ENCODE peak calls at places on chromosomes 12 and 14, in five cellular contexts. A is cardiac muscle cell, T is upper lobe of right lung, C is MM.1S, L is GM23338. U is an unnamed sample. For H3K27me3, the result is how much of the 10 kb centered on the place peaks cover.

GRCh38 chr12:62291888-62292760 is 31.9 kb downstream of the USP15 start:
- DNase-seq in A (peak), T (no peak), C (no peak), L (no peak), U (no peak)

GRCh38 chr12:2284321-2284813 is 231.6 kb downstream of the CACNA1C start:
- DNase-seq in A (peak), T (peak), C (no peak), L (no peak), U (no peak)

GRCh38 chr14:63922696-63923421 is 70.1 kb downstream of the SYNE2 start:
- DNase-seq in A (peak), T (no peak), C (peak), L (no peak), U (no peak)

GRCh38 chr12:93139028-93139665 is 210.1 kb upstream of the EEA1 start:
- DNase-seq in A (no peak), T (no peak), C (no peak), L (no peak), U (no peak)

GRCh38 chr12:3837049-3837448 is 36.1 kb downstream of the PARP11 start:
- DNase-seq in A (no peak), T (no peak), C (no peak), L (peak), U (peak)

GRCh38 chr12:43271659-43272058 is 280.3 kb downstream of the ADAMTS20 start:
- DNase-seq in A (no peak), T (no peak), C (no peak), L (no peak), U (no peak)

GRCh38 chr12:127169321-127170270 is 1097.4 kb upstream of the TMEM132C start:
- DNase-seq in A (no peak), T (no peak), C (no peak), L (no peak), U (no peak)

GRCh38 chr14:50225067-50225973 is 6.1 kb downstream of the SOS2 start:
- DNase-seq in A (peak), T (no peak), C (no peak), L (peak), U (no peak)

GRCh38 chr12:130281157-130281799 is 56.4 kb upstream of the PIWIL1 start:
- DNase-seq in A (no peak), T (no peak), C (no peak), L (peak), U (peak)

GRCh38 chr14:72559227-72559626 is 334.7 kb downstream of the DPF3 start:
- DNase-seq in A (no peak), T (no peak), C (no peak), L (no peak), U (peak)

GRCh38 chr12:47841506-47841905 is 21.8 kb upstream of the HDAC7 start:
- DNase-seq in A (peak), T (no peak), C (no peak), L (no peak), U (no peak)

GRCh38 chr12:118884226-118884625 is 97.1 kb upstream of the SRRM4 start:
- DNase-seq in A (no peak), T (no peak), C (no peak), L (no peak), U (no peak)

GRCh38 chr12:102816816-102817434 is 100.1 kb downstream of the PAH start:
- DNase-seq in A (peak), T (no peak), C (peak), L (peak), U (peak)

GRCh38 chr12:26748741-26749431 is 84.1 kb downstream of the ITPR2 start:
- DNase-seq in A (peak), T (no peak), C (peak), L (no peak), U (no peak)

GRCh38 chr14:52314521-52315354 is 626 bp downstream of the PTGER2 start:
- DNase-seq in A (peak), T (peak), C (no peak), L (peak), U (peak)

GRCh38 chr14:100557658-100558057 is 29.6 kb downstream of the BEGAIN start:
- DNase-seq in A (no peak), T (no peak), C (no peak), L (no peak), U (no peak)

GRCh38 chr12:51262758-51263177 is 7.4 kb downstream of the SMAGP start:
- DNase-seq in A (peak), T (peak), C (peak), L (peak), U (peak)

GRCh38 chr14:90514015-90514398 is 117.2 kb downstream of the CALM1 start:
- DNase-seq in A (no peak), T (no peak), C (no peak), L (no peak), U (no peak)

GRCh38 chr14:31243860-31244259 is 36.3 kb upstream of the HECTD1 start:
- DNase-seq in A (no peak), T (no peak), C (no peak), L (peak), U (no peak)

GRCh38 chr12:19402211-19402610 is 37.1 kb upstream of the AEBP2 start:
- DNase-seq in A (no peak), T (no peak), C (no peak), L (no peak), U (peak)

DNA sequence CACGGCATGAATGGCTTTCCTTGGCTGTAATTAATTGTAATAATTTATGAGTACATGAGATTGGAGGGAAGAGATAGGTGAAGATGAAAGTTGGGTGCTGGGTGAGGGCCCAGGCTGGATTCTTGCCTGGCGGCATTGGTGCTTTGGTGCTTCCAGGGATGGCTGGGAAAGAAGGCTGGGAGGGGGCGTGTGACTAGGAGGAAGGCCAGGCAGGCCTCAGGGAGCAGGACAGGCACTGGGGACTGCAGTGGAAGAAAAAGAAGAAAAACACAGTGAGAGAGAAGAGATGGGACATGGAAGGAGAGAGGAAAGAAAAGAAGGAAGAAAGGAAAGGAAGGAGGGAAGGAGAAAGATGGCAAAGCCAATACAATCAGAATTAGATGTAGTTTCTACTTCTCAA is 3.7 kb downstream of the HOXC9 start:
- DNase-seq in A (no peak), T (no peak), C (no peak), L (no peak), U (no peak)
- H3K27me3 ChIP-seq in A (half or more), T (half or more), C (half or more), L (half or more), U (half or more)

GRCh38 chr14:37945959-37946358 is 261.7 kb upstream of the SSTR1 start:
- DNase-seq in A (no peak), T (no peak), C (no peak), L (no peak), U (no peak)

DNA sequence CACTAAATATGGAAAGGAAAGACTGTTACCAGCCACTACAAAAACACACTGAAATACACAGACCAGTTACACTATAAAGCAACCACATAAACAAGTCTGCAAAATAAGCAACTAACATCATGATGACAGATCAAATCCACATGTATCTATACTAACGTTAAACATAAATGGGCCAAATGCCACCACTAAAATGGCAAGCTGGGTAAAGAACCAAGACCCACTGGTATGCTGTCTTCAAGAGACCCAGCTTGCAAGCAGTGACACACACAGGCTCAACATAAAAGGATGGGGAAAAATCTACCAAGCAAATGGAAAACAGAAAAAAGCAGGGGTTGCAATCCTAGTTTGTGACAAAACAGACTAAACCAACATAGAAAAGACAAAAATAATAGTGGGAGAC is 260.9 kb upstream of the SSTR1 start:
- DNase-seq in A (no peak), T (no peak), C (no peak), L (no peak), U (no peak)
- H3K4me3 ChIP-seq in A (no peak), T (no peak), C (no peak), L (no peak), U (no peak)

GRCh38 chr12:13359636-13360035 is 163.1 kb downstream of the EMP1 start:
- DNase-seq in A (no peak), T (no peak), C (no peak), L (no peak), U (no peak)
- H3K27me3 ChIP-seq in A (under half), T (under half), C (under half), L (under half), U (under half)

GRCh38 chr14:34229140-34229539 is 232.9 kb downstream of the SPTSSA start:
- DNase-seq in A (no peak), T (no peak), C (no peak), L (no peak), U (no peak)

GRCh38 chr14:34227834-34228662 is 234.0 kb downstream of the SPTSSA start:
- DNase-seq in A (peak), T (peak), C (peak), L (peak), U (peak)

GRCh38 chr14:34232790-34233189 is 229.2 kb downstream of the SPTSSA start:
- DNase-seq in A (no peak), T (no peak), C (no peak), L (no peak), U (no peak)

GRCh38 chr14:34231626-34232025 is 230.4 kb downstream of the SPTSSA start:
- DNase-seq in A (no peak), T (no peak), C (no peak), L (no peak), U (no peak)

GRCh38 chr14:34228663-34229001 is 233.4 kb downstream of the SPTSSA start:
- DNase-seq in A (no peak), T (no peak), C (no peak), L (no peak), U (no peak)
- H3K4me3 ChIP-seq in A (no peak), T (no peak), C (no peak), L (no peak), U (no peak)

GRCh38 chr14:34322940-34323418 is 139.1 kb downstream of the SPTSSA start:
- DNase-seq in A (peak), T (peak), C (peak), L (peak), U (peak)
- H3K27me3 ChIP-seq in A (under half), T (under half), C (under half), L (under half), U (under half)

GRCh38 chr12:75390899-75391538 is at the start of gene GLIPR1L2:
- DNase-seq in A (peak), T (peak), C (peak), L (peak), U (peak)

GRCh38 chr12:75390156-75390898 is 562 bp upstream of the GLIPR1L2 start:
- DNase-seq in A (no peak), T (no peak), C (peak), L (no peak), U (no peak)

GRCh38 chr12:75389061-75389460 is 1.8 kb upstream of the GLIPR1L2 start:
- DNase-seq in A (peak), T (no peak), C (no peak), L (no peak), U (no peak)

GRCh38 chr12:75389706-75390105 is 1.2 kb upstream of the GLIPR1L2 start:
- DNase-seq in A (no peak), T (no peak), C (peak), L (no peak), U (no peak)
- H3K4me3 ChIP-seq in A (no peak), T (peak), C (peak), L (no peak), U (peak)